ENCODE peak calls at places on chromosomes 7 and 10, in four cellular contexts. A is foreskin fibroblast, E is OCI-LY7, N is gastrocnemius medialis. I is an unnamed sample.

GRCh38 chr7:36906956-36907355 is 182.7 kb upstream of the AOAH start:
- DNase-seq in A (no peak), E (no peak), N (no peak), I (no peak)

GRCh38 chr7:90391488-90391887 is 11.8 kb upstream of the CLDN12 start:
- DNase-seq in A (no peak), E (no peak), N (no peak), I (no peak)

GRCh38 chr10:36281871-36282331 is 639.8 kb upstream of the FZD8 start:
- DNase-seq in A (no peak), E (no peak), N (no peak), I (no peak)

GRCh38 chr7:18494821-18495408 is 634 bp upstream of the HDAC9 start:
- DNase-seq in A (peak; percentile 63), E (no peak), N (no peak), I (no peak)

GRCh38 chr7:46784746-46785145 is 797.2 kb downstream of the TNS3 start:
- DNase-seq in A (peak; percentile 73), E (no peak), N (no peak), I (peak; percentile 49)

GRCh38 chr7:33500590-33500989 is 371.2 kb downstream of the BBS9 start:
- DNase-seq in A (peak; percentile 71), E (no peak), N (no peak), I (peak; percentile 52)

GRCh38 chr10:89206402-89207180 is 526 bp downstream of the CH25H start:
- DNase-seq in A (peak; percentile 78), E (no peak), N (no peak), I (no peak)

GRCh38 chr7:256981-257646 is 32.9 kb upstream of the FOXL3 start:
- DNase-seq in A (no peak), E (no peak), N (no peak), I (no peak)

GRCh38 chr10:116780691-116781205 is 38.4 kb upstream of the HSPA12A start:
- DNase-seq in A (peak; percentile 34), E (no peak), N (no peak), I (no peak)

GRCh38 chr10:20768849-20769248 is 128.3 kb downstream of the NEBL start:
- DNase-seq in A (peak; percentile 29), E (no peak), N (no peak), I (no peak)

GRCh38 chr7:5248201-5248885 is 34.4 kb upstream of the SLC29A4 start:
- DNase-seq in A (peak; percentile 38), E (no peak), N (no peak), I (no peak)

GRCh38 chr10:117751259-117751658 is 208.7 kb downstream of the EMX2 start:
- DNase-seq in A (no peak), E (no peak), N (no peak), I (no peak)

GRCh38 chr7:28587211-28587610 is 174.9 kb downstream of the CREB5 start:
- DNase-seq in A (peak; percentile 72), E (no peak), N (no peak), I (no peak)

GRCh38 chr7:30770936-30771858 is at the start of gene MINDY4:
- DNase-seq in A (peak; percentile 94), E (no peak), N (peak; percentile 66), I (no peak)

GRCh38 chr10:78931333-78932083 is 137.3 kb upstream of the ZMIZ1 start:
- DNase-seq in A (peak; percentile 97), E (no peak), N (no peak), I (peak; percentile 83)

GRCh38 chr7:150722403-150723065 is 6.1 kb downstream of the GIMAP1 start:
- DNase-seq in A (no peak), E (no peak), N (no peak), I (no peak)

GRCh38 chr10:21523557-21524008 is 1.9 kb downstream of the SKIDA1 start:
- DNase-seq in A (peak; percentile 73), E (no peak), N (no peak), I (no peak)

GRCh38 chr10:61974611-61975010 is 73.1 kb downstream of the ARID5B start:
- DNase-seq in A (peak; percentile 86), E (peak; percentile 77), N (no peak), I (no peak)

GRCh38 chr7:122886357-122887081 is at the start of gene CADPS2:
- DNase-seq in A (peak; percentile 55), E (no peak), N (peak; percentile 50), I (peak; percentile 16)

GRCh38 chr10:46019541-46020343 is 10.7 kb downstream of the NCOA4 start:
- DNase-seq in A (no peak), E (peak; percentile 86), N (peak; percentile 25), I (no peak)

GRCh38 chr10:24374134-24374915 is 165.4 kb downstream of the KIAA1217 start:
- DNase-seq in A (peak; percentile 76), E (no peak), N (no peak), I (no peak)

GRCh38 chr10:91210014-91210413 is 10.4 kb upstream of the PCGF5 start:
- DNase-seq in A (no peak), E (no peak), N (no peak), I (no peak)

DNA sequence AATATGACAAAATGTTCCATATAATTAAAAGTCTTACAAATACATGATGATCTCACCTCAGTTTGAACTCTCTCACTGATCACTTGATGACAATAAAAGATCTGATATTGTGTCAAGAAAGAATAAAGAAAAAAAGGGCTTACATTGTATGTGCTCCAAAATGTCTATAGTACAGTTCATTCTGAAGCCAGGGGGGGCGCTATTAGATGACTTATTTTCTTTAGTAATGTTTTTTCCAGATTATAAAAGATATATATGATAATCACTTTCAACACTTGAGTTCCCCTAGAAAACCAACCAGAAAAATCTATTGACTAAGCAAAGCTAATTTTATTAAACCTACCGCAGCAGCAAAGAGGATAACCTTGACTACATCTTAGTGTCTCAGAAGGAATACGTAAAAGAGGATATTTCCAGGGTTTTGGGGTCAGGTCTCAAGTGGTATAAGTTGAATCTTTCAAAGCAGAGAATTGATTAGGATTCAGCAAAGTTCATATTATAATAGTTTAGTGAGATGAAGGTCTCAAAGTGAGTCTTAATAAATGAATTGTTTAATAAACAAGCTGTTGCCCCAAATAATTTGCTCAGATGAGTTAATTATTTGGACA is 55.8 kb downstream of the PTN start:
- DNase-seq in A (peak; percentile 42), E (no peak), N (no peak), I (no peak)
- TF ChIP-seq CTCF in A (peak; percentile 18), E (peak; percentile 74), N (no peak), I (peak; percentile 24)

GRCh38 chr10:109018892-109019507 is 904.3 kb downstream of the XPNPEP1 start:
- DNase-seq in A (no peak), E (peak; percentile 4), N (no peak), I (no peak)
- TF ChIP-seq CTCF in A (no peak), E (peak; percentile 70), N (no peak), I (no peak)

DNA sequence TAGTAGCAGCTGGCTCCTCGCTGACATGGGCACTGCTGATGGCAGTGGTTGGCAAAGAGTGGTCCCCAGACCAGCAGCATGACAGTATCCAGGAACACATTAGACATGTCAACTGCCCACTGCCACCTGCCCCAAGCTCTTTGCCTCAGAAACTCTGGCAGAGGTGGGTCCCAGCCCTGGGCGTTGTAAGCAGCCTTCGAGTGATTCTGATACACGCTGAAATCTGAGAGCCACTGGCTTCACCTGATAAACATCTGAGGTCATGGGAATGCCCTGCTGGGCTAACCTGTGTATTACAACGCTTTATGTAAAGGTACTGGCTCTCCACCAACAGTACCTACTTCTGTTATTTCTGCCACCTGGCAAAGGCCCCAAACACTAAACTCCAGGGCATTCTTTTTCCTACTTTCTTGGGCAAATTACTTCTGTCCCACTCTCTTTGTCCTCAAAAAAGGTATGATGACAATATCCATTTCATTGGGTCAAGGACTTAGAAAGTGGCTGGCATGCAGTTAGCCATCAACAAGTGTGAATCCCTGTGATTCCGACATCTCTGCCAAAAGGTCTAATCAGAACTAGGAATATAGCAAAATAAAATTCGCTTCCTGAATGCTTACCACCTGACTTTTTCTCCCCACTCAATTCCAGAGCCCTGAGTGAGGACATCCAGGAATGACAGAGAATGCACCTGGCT is 9.2 kb downstream of the SGMS1 start:
- DNase-seq in A (no peak), E (peak; percentile 61), N (peak; percentile 44), I (no peak)
- TF ChIP-seq CTCF in A (no peak), E (peak; percentile 68), N (no peak), I (no peak)

GRCh38 chr7:6718124-6718523 is 11.4 kb upstream of the ZNF12 start:
- DNase-seq in A (no peak), E (no peak), N (no peak), I (no peak)
- TF ChIP-seq CTCF in A (no peak), E (no peak), N (no peak), I (peak; percentile 16)

GRCh38 chr10:67506083-67506756 is 189.8 kb downstream of the CTNNA3 start:
- DNase-seq in A (no peak), E (no peak), N (no peak), I (no peak)
- TF ChIP-seq CTCF in A (no peak), E (no peak), N (no peak), I (no peak)

DNA sequence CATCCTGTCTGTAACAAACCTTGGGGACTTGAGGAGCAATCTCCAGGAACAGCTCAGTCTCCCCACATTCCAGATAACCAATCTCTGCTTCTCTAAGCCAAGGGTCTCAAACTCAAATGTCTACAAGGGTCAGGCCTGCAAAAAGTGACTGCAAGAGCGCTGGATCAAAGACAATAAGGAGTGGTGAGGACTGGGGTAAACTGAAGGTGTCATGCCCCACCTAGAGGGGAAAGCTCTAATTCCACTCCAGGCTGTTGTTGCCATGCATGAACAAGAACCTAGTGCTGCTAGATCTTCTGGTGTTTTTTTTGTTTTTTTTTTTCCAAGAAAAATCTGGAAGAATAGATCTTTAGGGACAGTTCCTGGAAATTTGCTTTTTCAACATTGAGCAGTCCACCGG is 117.9 kb upstream of the MACROH2A2 start:
- DNase-seq in A (no peak), E (no peak), N (no peak), I (no peak)
- TF ChIP-seq CTCF in A (peak; percentile 9), E (no peak), N (no peak), I (peak; percentile 11)

DNA sequence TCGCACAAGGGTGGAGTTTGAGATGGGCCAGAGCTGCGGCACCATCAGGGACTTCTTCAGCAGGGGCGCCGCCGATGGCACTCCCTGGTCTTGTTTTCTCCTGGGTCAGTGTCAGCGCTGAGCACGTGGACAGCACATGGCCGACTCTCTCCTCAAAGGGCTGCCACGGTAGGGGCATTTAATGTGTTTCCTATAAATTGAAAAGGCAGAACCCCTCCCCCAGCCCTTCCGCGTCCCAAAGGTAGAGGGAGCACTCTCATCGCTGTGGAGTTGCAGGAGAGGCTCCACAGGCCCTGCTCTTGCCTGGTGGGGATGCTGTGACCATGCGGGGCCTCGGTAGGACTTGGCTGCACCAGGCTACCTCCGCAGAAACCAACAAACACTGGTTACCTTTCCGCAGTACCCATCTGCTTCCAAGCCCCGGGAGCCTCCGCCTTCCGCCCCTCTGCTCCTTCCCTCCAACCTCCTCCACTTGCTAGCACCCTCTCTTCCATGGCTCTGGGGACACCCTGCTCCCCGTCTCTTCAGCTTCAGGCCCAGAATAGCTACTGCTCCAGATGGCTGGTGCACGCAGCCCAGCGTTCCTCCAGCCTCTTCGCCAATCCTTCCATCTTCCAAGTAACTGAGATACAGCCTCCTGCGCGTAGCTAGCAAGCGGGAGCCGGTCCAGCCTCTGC is 166.3 kb upstream of the ADCY1 start:
- DNase-seq in A (no peak), E (no peak), N (no peak), I (no peak)
- TF ChIP-seq CTCF in A (no peak), E (no peak), N (no peak), I (no peak)

GRCh38 chr7:45178241-45179225 is 20.9 kb downstream of the RAMP3 start:
- DNase-seq in A (no peak), E (peak; percentile 22), N (no peak), I (no peak)
- TF ChIP-seq CTCF in A (no peak), E (peak; percentile 58), N (no peak), I (no peak)

DNA sequence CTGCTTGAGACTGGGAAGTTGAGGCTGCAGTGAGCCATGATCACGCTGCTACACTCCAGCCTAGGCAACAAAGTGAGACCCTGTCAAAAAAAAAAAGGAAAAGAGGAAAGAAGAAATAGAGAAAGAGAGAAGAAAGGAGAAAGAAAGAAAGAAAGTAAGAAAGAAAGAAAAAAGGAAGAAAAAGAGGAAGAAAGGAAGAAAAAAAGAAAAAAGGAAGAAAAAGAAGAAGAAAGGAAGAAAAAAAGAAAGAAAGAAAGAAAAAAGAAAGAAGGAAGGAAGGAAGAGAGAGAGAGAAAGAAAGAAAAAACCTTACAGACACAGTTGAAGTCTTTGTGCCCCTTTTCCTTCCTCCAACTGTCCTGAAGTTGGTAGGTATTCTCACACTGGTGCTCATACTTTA is 26.6 kb upstream of the LEP start:
- DNase-seq in A (no peak), E (no peak), N (no peak), I (no peak)
- TF ChIP-seq CTCF in A (no peak), E (no peak), N (no peak), I (no peak)